ENCODE peak calls at places on chromosomes 12 and 14, in five cellular contexts. One of them, this sample, is unnamed.

GRCh38 chr14:56027916-56028637 is 90.1 kb upstream of the PELI2 start:
- DNase-seq in lower lobe of right lung: no peak
- DNase-seq in aorta: no peak
- DNase-seq in ovary: no peak
- DNase-seq in AG04450: no peak
- DNase-seq in this sample: no peak

GRCh38 chr14:73613046-73613383 is 698 bp downstream of the ACOT6 start:
- DNase-seq in lower lobe of right lung: no peak
- DNase-seq in aorta: no peak
- DNase-seq in ovary: no peak
- DNase-seq in AG04450: no peak
- DNase-seq in this sample: no peak

GRCh38 chr12:65529771-65530435 is 251.4 kb downstream of the MSRB3 start:
- DNase-seq in lower lobe of right lung: no peak
- DNase-seq in aorta: no peak
- DNase-seq in ovary: no peak
- DNase-seq in AG04450: no peak
- DNase-seq in this sample: no peak

GRCh38 chr14:51457858-51458562 is 193.7 kb upstream of the FRMD6 start:
- DNase-seq in lower lobe of right lung: no peak
- DNase-seq in aorta: no peak
- DNase-seq in ovary: no peak
- DNase-seq in AG04450: no peak
- DNase-seq in this sample: no peak

GRCh38 chr12:48817957-48818830 is at the start of gene CACNB3:
- DNase-seq in lower lobe of right lung: peak
- DNase-seq in aorta: peak
- DNase-seq in ovary: peak
- DNase-seq in AG04450: no peak
- DNase-seq in this sample: peak

GRCh38 chr14:106622200-106622745 is 1095.9 kb downstream of the TMEM121 start:
- DNase-seq in lower lobe of right lung: no peak
- DNase-seq in aorta: no peak
- DNase-seq in ovary: no peak
- DNase-seq in AG04450: no peak
- DNase-seq in this sample: no peak

GRCh38 chr12:130557876-130558770 is 158.0 kb downstream of the RIMBP2 start:
- DNase-seq in lower lobe of right lung: no peak
- DNase-seq in aorta: no peak
- DNase-seq in ovary: no peak
- DNase-seq in AG04450: no peak
- DNase-seq in this sample: no peak

GRCh38 chr12:6567112-6567680 is 895 bp downstream of the NOP2 start:
- DNase-seq in lower lobe of right lung: no peak
- DNase-seq in aorta: no peak
- DNase-seq in ovary: no peak
- DNase-seq in AG04450: no peak
- DNase-seq in this sample: peak

GRCh38 chr12:132178801-132179401 is 34.6 kb downstream of the NOC4L start:
- DNase-seq in lower lobe of right lung: no peak
- DNase-seq in aorta: peak
- DNase-seq in ovary: no peak
- DNase-seq in AG04450: no peak
- DNase-seq in this sample: peak

GRCh38 chr14:65373671-65374039 is 38.9 kb upstream of the FUT8 start:
- DNase-seq in lower lobe of right lung: no peak
- DNase-seq in aorta: no peak
- DNase-seq in ovary: no peak
- DNase-seq in AG04450: no peak
- DNase-seq in this sample: no peak

GRCh38 chr14:20644520-20644919 is 3.0 kb upstream of the OR6S1 start:
- DNase-seq in lower lobe of right lung: no peak
- DNase-seq in aorta: no peak
- DNase-seq in ovary: no peak
- DNase-seq in AG04450: no peak
- DNase-seq in this sample: no peak

GRCh38 chr14:24965934-24966593 is 83.9 kb downstream of the STXBP6 start:
- DNase-seq in lower lobe of right lung: no peak
- DNase-seq in aorta: no peak
- DNase-seq in ovary: no peak
- DNase-seq in AG04450: no peak
- DNase-seq in this sample: no peak

GRCh38 chr14:96889091-96889490 is 91.9 kb downstream of the VRK1 start:
- DNase-seq in lower lobe of right lung: no peak
- DNase-seq in aorta: no peak
- DNase-seq in ovary: no peak
- DNase-seq in AG04450: no peak
- DNase-seq in this sample: no peak
- H3K4me3 ChIP-seq in lower lobe of right lung: no peak
- H3K4me3 ChIP-seq in aorta: no peak
- H3K4me3 ChIP-seq in ovary: no peak
- H3K4me3 ChIP-seq in AG04450: no peak
- H3K4me3 ChIP-seq in this sample: no peak

GRCh38 chr12:124928912-124929530 is 14.6 kb upstream of the UBC start:
- DNase-seq in lower lobe of right lung: no peak
- DNase-seq in aorta: peak
- DNase-seq in ovary: no peak
- DNase-seq in AG04450: no peak
- DNase-seq in this sample: peak
- H3K4me3 ChIP-seq in lower lobe of right lung: peak
- H3K4me3 ChIP-seq in aorta: no peak
- H3K4me3 ChIP-seq in ovary: no peak
- H3K4me3 ChIP-seq in AG04450: no peak
- H3K4me3 ChIP-seq in this sample: no peak

GRCh38 chr14:37610945-37611523 is 15.6 kb downstream of the TTC6 start:
- DNase-seq in lower lobe of right lung: no peak
- DNase-seq in aorta: no peak
- DNase-seq in ovary: no peak
- DNase-seq in AG04450: no peak
- DNase-seq in this sample: no peak
- H3K4me3 ChIP-seq in lower lobe of right lung: no peak
- H3K4me3 ChIP-seq in aorta: no peak
- H3K4me3 ChIP-seq in ovary: no peak
- H3K4me3 ChIP-seq in AG04450: peak
- H3K4me3 ChIP-seq in this sample: no peak

GRCh38 chr12:58421990-58422389 is 480.6 kb downstream of the ATP23 start:
- DNase-seq in lower lobe of right lung: no peak
- DNase-seq in aorta: no peak
- DNase-seq in ovary: no peak
- DNase-seq in AG04450: no peak
- DNase-seq in this sample: no peak

GRCh38 chr12:58416211-58416610 is 474.8 kb downstream of the ATP23 start:
- DNase-seq in lower lobe of right lung: no peak
- DNase-seq in aorta: no peak
- DNase-seq in ovary: no peak
- DNase-seq in AG04450: peak
- DNase-seq in this sample: no peak

GRCh38 chr12:58420496-58420895 is 479.1 kb downstream of the ATP23 start:
- DNase-seq in lower lobe of right lung: no peak
- DNase-seq in aorta: no peak
- DNase-seq in ovary: no peak
- DNase-seq in AG04450: no peak
- DNase-seq in this sample: no peak

GRCh38 chr12:58419182-58419760 is 477.9 kb downstream of the ATP23 start:
- DNase-seq in lower lobe of right lung: no peak
- DNase-seq in aorta: no peak
- DNase-seq in ovary: no peak
- DNase-seq in AG04450: no peak
- DNase-seq in this sample: no peak

DNA sequence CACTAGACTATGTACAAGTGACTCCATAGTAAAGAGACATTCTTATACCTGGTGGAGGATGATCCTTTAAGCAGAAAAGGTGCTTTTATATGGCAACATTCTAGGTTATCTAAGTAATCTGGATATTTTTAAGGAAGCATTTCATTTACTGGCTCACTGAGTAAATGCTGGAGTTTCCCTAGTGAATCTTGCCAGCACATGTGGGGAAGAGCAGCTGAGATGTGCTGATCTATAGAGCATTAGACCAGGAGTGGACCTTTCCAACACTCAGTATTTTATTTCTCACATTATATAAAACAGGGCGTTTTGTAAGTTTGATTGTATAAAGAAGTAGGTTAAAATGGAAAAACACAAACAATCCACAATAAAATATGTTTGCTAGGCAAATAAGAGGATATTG is 478.5 kb downstream of the ATP23 start:
- DNase-seq in lower lobe of right lung: no peak
- DNase-seq in aorta: no peak
- DNase-seq in ovary: no peak
- DNase-seq in AG04450: no peak
- DNase-seq in this sample: no peak
- H3K4me3 ChIP-seq in lower lobe of right lung: no peak
- H3K4me3 ChIP-seq in aorta: no peak
- H3K4me3 ChIP-seq in ovary: no peak
- H3K4me3 ChIP-seq in AG04450: no peak
- H3K4me3 ChIP-seq in this sample: no peak

GRCh38 chr12:29229937-29230336 is 80.9 kb downstream of the FAR2 start:
- DNase-seq in lower lobe of right lung: no peak
- DNase-seq in aorta: no peak
- DNase-seq in ovary: no peak
- DNase-seq in AG04450: no peak
- DNase-seq in this sample: no peak
- H3K4me3 ChIP-seq in lower lobe of right lung: no peak
- H3K4me3 ChIP-seq in aorta: no peak
- H3K4me3 ChIP-seq in ovary: no peak
- H3K4me3 ChIP-seq in AG04450: no peak
- H3K4me3 ChIP-seq in this sample: no peak

GRCh38 chr14:96207686-96208085 is 3.0 kb downstream of the BDKRB2 start:
- DNase-seq in lower lobe of right lung: no peak
- DNase-seq in aorta: no peak
- DNase-seq in ovary: no peak
- DNase-seq in AG04450: no peak
- DNase-seq in this sample: no peak

GRCh38 chr14:96205059-96205993 is 687 bp downstream of the BDKRB2 start:
- DNase-seq in lower lobe of right lung: no peak
- DNase-seq in aorta: no peak
- DNase-seq in ovary: no peak
- DNase-seq in AG04450: no peak
- DNase-seq in this sample: no peak

GRCh38 chr14:96204151-96205058 is at the start of gene BDKRB2:
- DNase-seq in lower lobe of right lung: peak
- DNase-seq in aorta: peak
- DNase-seq in ovary: peak
- DNase-seq in AG04450: peak
- DNase-seq in this sample: peak

GRCh38 chr14:96205994-96206392 is 1.4 kb downstream of the BDKRB2 start:
- DNase-seq in lower lobe of right lung: no peak
- DNase-seq in aorta: no peak
- DNase-seq in ovary: no peak
- DNase-seq in AG04450: no peak
- DNase-seq in this sample: no peak

GRCh38 chr14:96206461-96206860 is 1.8 kb downstream of the BDKRB2 start:
- DNase-seq in lower lobe of right lung: no peak
- DNase-seq in aorta: no peak
- DNase-seq in ovary: no peak
- DNase-seq in AG04450: no peak
- DNase-seq in this sample: no peak
- H3K4me3 ChIP-seq in lower lobe of right lung: peak
- H3K4me3 ChIP-seq in aorta: no peak
- H3K4me3 ChIP-seq in ovary: no peak
- H3K4me3 ChIP-seq in AG04450: peak
- H3K4me3 ChIP-seq in this sample: no peak

DNA sequence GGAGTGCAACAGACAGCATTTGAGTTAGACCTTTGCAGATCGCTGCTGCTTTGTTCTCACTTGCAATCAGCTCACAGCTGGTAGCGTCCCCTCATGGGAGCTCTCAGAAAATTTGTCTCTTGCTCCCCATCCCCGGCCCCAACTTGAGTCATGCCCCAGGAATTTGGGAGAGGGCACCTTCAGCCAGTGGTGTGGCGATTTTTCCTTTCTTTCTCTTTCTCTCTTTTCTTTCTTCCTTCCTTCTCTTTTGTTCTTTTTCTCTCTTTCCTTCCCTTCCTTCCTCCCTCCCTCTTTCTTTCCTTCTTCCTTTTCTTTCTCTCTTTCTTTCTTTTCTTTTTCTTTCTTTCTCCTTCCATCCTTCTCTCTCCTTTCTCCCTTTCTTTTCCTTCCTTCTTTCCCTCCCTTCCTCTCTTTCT is 34.2 kb upstream of the MAP1LC3B2 start:
- DNase-seq in lower lobe of right lung: no peak
- DNase-seq in aorta: no peak
- DNase-seq in ovary: peak
- DNase-seq in AG04450: no peak
- DNase-seq in this sample: no peak
- H3K4me3 ChIP-seq in lower lobe of right lung: no peak
- H3K4me3 ChIP-seq in aorta: no peak
- H3K4me3 ChIP-seq in ovary: no peak
- H3K4me3 ChIP-seq in AG04450: no peak
- H3K4me3 ChIP-seq in this sample: no peak

GRCh38 chr12:113270709-113271009 is 49.4 kb downstream of the TPCN1 start:
- DNase-seq in lower lobe of right lung: no peak
- DNase-seq in aorta: peak
- DNase-seq in ovary: no peak
- DNase-seq in AG04450: no peak
- DNase-seq in this sample: no peak

GRCh38 chr12:113271466-113271852 is 50.2 kb downstream of the TPCN1 start:
- DNase-seq in lower lobe of right lung: no peak
- DNase-seq in aorta: no peak
- DNase-seq in ovary: no peak
- DNase-seq in AG04450: no peak
- DNase-seq in this sample: no peak

GRCh38 chr12:113273053-113273725 is 51.9 kb downstream of the TPCN1 start:
- DNase-seq in lower lobe of right lung: no peak
- DNase-seq in aorta: peak
- DNase-seq in ovary: no peak
- DNase-seq in AG04450: no peak
- DNase-seq in this sample: no peak

GRCh38 chr12:113269257-113269943 is 48.1 kb downstream of the TPCN1 start:
- DNase-seq in lower lobe of right lung: no peak
- DNase-seq in aorta: no peak
- DNase-seq in ovary: no peak
- DNase-seq in AG04450: no peak
- DNase-seq in this sample: no peak

DNA sequence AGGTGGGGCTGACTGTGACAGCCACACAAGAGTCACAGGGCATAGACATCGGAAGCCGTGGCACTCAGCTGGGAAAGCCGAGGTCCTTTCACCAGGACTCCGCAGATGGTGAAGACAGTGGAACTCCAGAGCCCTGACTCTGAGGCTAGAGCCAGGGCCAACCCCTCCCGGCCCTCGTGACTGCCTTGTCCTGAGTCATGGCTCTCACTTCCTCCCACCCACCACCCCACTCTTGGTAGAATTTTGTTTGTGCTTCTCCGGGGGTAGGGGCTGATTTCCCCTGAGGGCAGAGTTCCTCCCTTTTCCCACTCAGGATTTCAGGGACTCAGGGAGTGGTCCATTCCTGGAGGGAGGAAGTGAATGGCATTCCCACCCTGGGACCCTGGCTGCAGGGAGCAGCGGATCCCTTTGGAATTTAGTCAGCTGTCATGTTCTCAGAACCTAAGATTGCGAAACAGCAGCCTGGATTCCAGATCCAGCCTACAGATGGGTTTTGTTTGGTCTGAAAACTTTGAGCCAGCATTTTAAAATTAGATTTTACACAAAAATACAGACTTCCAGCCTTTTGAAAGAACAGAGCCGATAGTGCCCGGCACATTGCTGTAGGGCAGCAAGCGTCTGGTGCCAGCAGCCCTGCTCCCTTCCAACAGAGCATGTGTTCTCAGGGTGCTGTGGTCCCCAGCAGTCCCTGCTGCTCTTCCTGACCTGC is 50.7 kb downstream of the TPCN1 start:
- DNase-seq in lower lobe of right lung: peak
- DNase-seq in aorta: peak
- DNase-seq in ovary: peak
- DNase-seq in AG04450: peak
- DNase-seq in this sample: no peak
- H3K4me3 ChIP-seq in lower lobe of right lung: no peak
- H3K4me3 ChIP-seq in aorta: no peak
- H3K4me3 ChIP-seq in ovary: no peak
- H3K4me3 ChIP-seq in AG04450: peak
- H3K4me3 ChIP-seq in this sample: no peak